ENCODE peak calls at places on chromosomes 16 and 17, in four cellular contexts. L is upper lobe of left lung, E is GM13976, G is lower leg skin. K is an unnamed sample.
A peak's percentile ranks its signal among the peaks of the same experiment; 100 is the strongest.

GRCh38 chr16:85615014-85615851 is 2.1 kb downstream of the GSE1 start:
- DNase-seq in G (peak; percentile 75), L (peak; percentile 93), E (no peak), K (peak; percentile 61)

GRCh38 chr17:77441130-77441920 is 300.6 kb downstream of the SEC14L1 start:
- DNase-seq in E (peak; percentile 82), L (no peak), G (no peak), K (no peak)

GRCh38 chr16:1820973-1821290 is 5.7 kb downstream of the HAGH start:
- DNase-seq in G (no peak), L (peak; percentile 72), E (no peak), K (no peak)

GRCh38 chr16:51392651-51393187 is 241.6 kb upstream of the SALL1 start:
- DNase-seq in G (peak; percentile 62), L (no peak), E (no peak), K (peak; percentile 20)

GRCh38 chr17:77581480-77581879 is 377.0 kb upstream of the TNRC6C start:
- DNase-seq in L (no peak), E (no peak), G (no peak), K (no peak)

GRCh38 chr16:57803413-57803990 is 1.2 kb upstream of the KIFC3 start:
- DNase-seq in L (no peak), G (no peak), E (no peak), K (no peak)

GRCh38 chr17:11940904-11941303 is 56.4 kb downstream of the ZNF18 start:
- DNase-seq in L (no peak), G (no peak), E (no peak), K (no peak)

GRCh38 chr16:27778171-27778925 is 228.4 kb downstream of the KATNIP start:
- DNase-seq in G (no peak), L (no peak), E (no peak), K (no peak)

DNA sequence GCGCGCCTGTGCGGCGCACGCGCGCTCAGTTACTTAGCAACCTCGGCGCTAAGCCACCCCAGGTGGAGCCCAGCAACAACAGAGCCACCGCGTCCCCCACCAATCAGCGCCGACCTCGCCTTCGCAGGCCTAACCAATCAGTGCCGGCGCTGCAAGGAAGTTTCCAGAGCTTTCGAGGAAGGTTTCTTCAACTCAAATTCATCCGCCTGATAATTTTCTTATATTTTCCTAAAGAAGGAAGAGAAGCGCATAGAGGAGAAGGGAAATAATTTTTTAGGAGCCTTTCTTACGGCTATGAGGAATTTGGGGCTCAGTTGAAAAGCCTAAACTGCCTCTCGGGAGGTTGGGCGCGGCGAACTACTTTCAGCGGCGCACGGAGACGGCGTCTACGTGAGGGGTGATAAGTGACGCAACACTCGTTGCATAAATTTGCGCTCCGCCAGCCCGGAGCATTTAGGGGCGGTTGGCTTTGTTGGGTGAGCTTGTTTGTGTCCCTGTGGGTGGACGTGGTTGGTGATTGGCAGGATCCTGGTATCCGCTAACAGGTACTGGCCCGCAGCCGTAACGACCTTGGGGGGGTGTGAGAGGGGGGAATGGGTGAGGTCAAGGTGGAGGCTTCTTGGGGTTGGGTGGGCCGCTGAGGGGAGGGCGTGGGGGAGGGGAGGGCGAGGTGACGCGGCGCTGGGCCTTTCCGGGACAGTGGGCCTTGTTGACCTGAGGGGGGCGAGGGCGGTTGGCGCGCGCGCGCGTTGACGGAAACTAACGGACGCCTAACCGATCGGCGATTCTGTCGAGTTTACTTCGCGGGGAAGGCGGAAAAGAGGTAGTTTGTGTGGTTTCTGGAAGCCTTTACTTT is at the start of gene UBB:
- DNase-seq in L (peak; percentile 97), G (peak; percentile 95), E (peak; percentile 94), K (peak; percentile 93)
- TF ChIP-seq CTCF in L (no peak), G (no peak), E (peak; percentile 16), K (no peak)

DNA sequence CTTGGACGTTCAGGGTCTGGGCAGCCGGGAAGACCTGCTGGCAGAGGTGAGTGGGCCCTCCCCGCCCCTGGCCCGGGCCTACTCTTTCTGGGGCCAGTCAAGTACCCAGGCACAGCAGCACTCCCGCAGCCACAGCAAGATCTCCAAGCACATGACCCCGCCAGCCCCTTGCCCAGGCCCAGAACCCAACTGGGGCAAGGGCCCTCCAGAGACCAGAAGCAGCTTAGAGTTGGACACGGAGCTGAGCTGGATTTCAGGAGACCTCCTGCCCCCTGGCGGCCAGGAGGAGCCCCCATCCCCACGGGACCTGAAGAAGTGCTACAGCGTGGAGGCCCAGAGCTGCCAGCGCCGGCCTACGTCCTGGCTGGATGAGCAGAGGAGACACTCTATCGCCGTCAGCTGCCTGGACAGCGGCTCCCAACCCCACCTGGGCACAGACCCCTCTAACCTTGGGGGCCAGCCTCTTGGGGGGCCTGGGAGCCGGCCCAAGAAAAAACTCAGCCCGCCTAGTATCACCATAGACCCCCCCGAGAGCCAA is 8.6 kb upstream of the ABCC3 start:
- DNase-seq in E (peak; percentile 86), G (peak; percentile 64), L (peak; percentile 89), K (peak; percentile 84)
- TF ChIP-seq CTCF in E (peak; percentile 62), G (no peak), L (peak; percentile 79), K (peak; percentile 87)

GRCh38 chr16:62711797-62712196 is 675.6 kb upstream of the CDH8 start:
- DNase-seq in E (no peak), G (no peak), L (no peak), K (no peak)
- TF ChIP-seq CTCF in E (no peak), G (no peak), L (no peak), K (no peak)

GRCh38 chr17:164536-165235 is 16.8 kb downstream of the DOC2B start:
- DNase-seq in E (peak; percentile 69), G (no peak), L (peak; percentile 67), K (peak; percentile 68)

GRCh38 chr17:161481-161880 is 20.0 kb downstream of the DOC2B start:
- DNase-seq in E (no peak), G (no peak), L (peak; percentile 37), K (no peak)

GRCh38 chr17:162689-163088 is 18.8 kb downstream of the DOC2B start:
- DNase-seq in G (no peak), L (peak; percentile 43), E (no peak), K (no peak)

GRCh38 chr17:165939-166338 is 15.5 kb downstream of the DOC2B start:
- DNase-seq in G (no peak), L (peak; percentile 50), E (no peak), K (no peak)

GRCh38 chr17:163514-164103 is 17.8 kb downstream of the DOC2B start:
- DNase-seq in L (peak; percentile 51), G (no peak), E (no peak), K (no peak)
- TF ChIP-seq CTCF in L (peak; percentile 19), G (no peak), E (no peak), K (peak; percentile 37)

GRCh38 chr17:8253801-8254200 is 4.7 kb downstream of the PFAS start:
- DNase-seq in G (no peak), E (no peak), L (no peak), K (no peak)
- TF ChIP-seq CTCF in G (no peak), E (no peak), L (no peak), K (no peak)

DNA sequence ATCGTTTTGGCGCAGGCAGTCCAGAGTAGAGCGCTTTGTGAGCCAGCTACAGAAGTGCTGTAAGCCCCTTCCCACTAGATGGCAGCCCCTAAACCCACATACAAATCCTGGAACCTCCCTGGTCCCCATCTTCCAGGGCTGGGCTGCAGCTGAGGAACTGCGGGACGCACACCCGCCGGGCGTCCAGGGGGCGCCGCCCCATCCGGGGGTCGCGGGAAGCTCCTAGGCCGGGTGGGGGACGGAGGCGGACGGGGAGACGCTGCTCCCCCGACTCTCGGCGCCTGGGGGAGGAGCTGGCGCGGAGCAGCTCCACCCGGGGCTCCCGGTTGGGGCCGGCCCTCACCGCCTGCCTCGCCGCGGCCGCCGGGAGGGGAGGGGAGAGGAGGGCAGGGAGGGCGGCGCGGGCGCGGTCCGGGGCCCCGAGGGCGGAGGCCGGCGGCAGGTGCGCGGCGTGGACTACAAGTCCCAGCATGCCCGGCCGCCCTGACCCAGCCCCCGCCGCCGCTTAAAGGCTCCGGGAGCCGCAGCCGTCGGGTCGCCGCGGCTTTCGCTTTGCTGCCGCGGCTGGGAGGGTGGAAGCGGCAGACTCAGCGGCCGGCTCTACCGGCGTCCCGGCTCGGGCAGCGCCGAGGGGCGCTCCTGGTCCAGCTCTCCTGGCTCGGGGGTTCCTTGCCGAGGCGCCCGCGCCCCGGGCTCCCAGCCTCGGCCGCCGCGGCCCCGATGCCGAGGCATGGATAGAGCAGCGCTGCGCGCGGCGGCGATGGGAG is at the start of gene KSR1:
- DNase-seq in L (peak; percentile 97), G (peak; percentile 62), E (peak; percentile 94), K (peak; percentile 87)
- TF ChIP-seq CTCF in L (peak; percentile 22), G (no peak), E (peak; percentile 30), K (peak; percentile 43)

DNA sequence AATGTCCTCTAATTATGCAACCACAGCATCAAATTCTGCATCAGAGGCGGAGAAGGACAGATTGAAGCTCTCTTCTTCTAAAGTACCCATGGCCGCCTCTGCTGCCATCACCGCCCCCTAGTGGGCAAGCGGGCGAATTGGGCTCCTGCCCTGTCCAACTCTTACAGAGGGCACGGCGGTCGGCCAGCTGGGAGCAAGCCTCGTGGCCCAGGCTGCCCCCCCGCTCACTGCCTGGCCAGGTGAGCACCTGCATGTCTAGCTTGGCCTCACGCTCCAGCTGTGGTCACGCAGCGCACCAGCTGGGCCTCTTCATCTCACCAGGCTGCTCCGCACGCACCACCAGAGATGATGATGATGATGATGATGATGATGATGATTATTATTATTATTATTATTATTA is 146.1 kb upstream of the TOM1L1 start:
- DNase-seq in L (peak; percentile 54), E (peak; percentile 12), G (no peak), K (no peak)
- TF ChIP-seq CTCF in L (no peak), E (no peak), G (no peak), K (peak; percentile 27)